ENCODE peak calls at places on chromosomes 4 and X, in five cellular contexts. One of them, this sample, is unnamed.

GRCh38 chrX:40469316-40469715 is 111.5 kb upstream of the ATP6AP2 start:
- DNase-seq in activated gamma-delta T cell treated with anti-CD3 and anti-CD28 coated beads, Interleukin-2, amount 50 U/mL, for 16 hours: no peak
- DNase-seq in caudate nucleus: no peak
- DNase-seq in SK-N-DZ: no peak
- DNase-seq in SHP77: no peak
- DNase-seq in this sample: no peak

GRCh38 chr4:40722576-40723161 is 27.1 kb upstream of the NSUN7 start:
- DNase-seq in SHP77: no peak
- DNase-seq in caudate nucleus: no peak
- DNase-seq in activated gamma-delta T cell treated with anti-CD3 and anti-CD28 coated beads, Interleukin-2, amount 50 U/mL, for 16 hours: no peak
- DNase-seq in SK-N-DZ: no peak
- DNase-seq in this sample: no peak

GRCh38 chrX:153783378-153784013 is 2.7 kb downstream of the SRPK3 start:
- DNase-seq in caudate nucleus: no peak
- DNase-seq in SK-N-DZ: no peak
- DNase-seq in SHP77: no peak
- DNase-seq in activated gamma-delta T cell treated with anti-CD3 and anti-CD28 coated beads, Interleukin-2, amount 50 U/mL, for 16 hours: no peak
- DNase-seq in this sample: no peak

GRCh38 chrX:48937065-48937907 is 18.5 kb upstream of the PIM2 start:
- DNase-seq in caudate nucleus: no peak
- DNase-seq in SHP77: no peak
- DNase-seq in SK-N-DZ: no peak
- DNase-seq in activated gamma-delta T cell treated with anti-CD3 and anti-CD28 coated beads, Interleukin-2, amount 50 U/mL, for 16 hours: peak
- DNase-seq in this sample: no peak

GRCh38 chrX:130144509-130144908 is 21.1 kb downstream of the AIFM1 start:
- DNase-seq in activated gamma-delta T cell treated with anti-CD3 and anti-CD28 coated beads, Interleukin-2, amount 50 U/mL, for 16 hours: no peak
- DNase-seq in SHP77: no peak
- DNase-seq in caudate nucleus: no peak
- DNase-seq in SK-N-DZ: no peak
- DNase-seq in this sample: no peak

GRCh38 chrX:9337056-9337455 is 127.8 kb upstream of the TBL1X start:
- DNase-seq in SHP77: no peak
- DNase-seq in SK-N-DZ: no peak
- DNase-seq in activated gamma-delta T cell treated with anti-CD3 and anti-CD28 coated beads, Interleukin-2, amount 50 U/mL, for 16 hours: no peak
- DNase-seq in caudate nucleus: no peak
- DNase-seq in this sample: no peak

GRCh38 chr4:18422685-18423084 is 401.1 kb upstream of the LCORL start:
- DNase-seq in caudate nucleus: no peak
- DNase-seq in SHP77: no peak
- DNase-seq in activated gamma-delta T cell treated with anti-CD3 and anti-CD28 coated beads, Interleukin-2, amount 50 U/mL, for 16 hours: no peak
- DNase-seq in SK-N-DZ: peak
- DNase-seq in this sample: no peak

GRCh38 chr4:54645830-54646229 is 11.9 kb upstream of the KIT start:
- DNase-seq in caudate nucleus: no peak
- DNase-seq in SK-N-DZ: no peak
- DNase-seq in SHP77: no peak
- DNase-seq in activated gamma-delta T cell treated with anti-CD3 and anti-CD28 coated beads, Interleukin-2, amount 50 U/mL, for 16 hours: no peak
- DNase-seq in this sample: no peak

GRCh38 chr4:184536881-184537248 is 62.5 kb upstream of the IRF2 start:
- DNase-seq in SHP77: no peak
- DNase-seq in caudate nucleus: no peak
- DNase-seq in activated gamma-delta T cell treated with anti-CD3 and anti-CD28 coated beads, Interleukin-2, amount 50 U/mL, for 16 hours: no peak
- DNase-seq in SK-N-DZ: no peak
- DNase-seq in this sample: no peak

GRCh38 chr4:8617486-8618040 is 25.0 kb downstream of the CPZ start:
- DNase-seq in activated gamma-delta T cell treated with anti-CD3 and anti-CD28 coated beads, Interleukin-2, amount 50 U/mL, for 16 hours: no peak
- DNase-seq in SK-N-DZ: no peak
- DNase-seq in caudate nucleus: no peak
- DNase-seq in SHP77: no peak
- DNase-seq in this sample: no peak

GRCh38 chrX:22095306-22095705 is 63.2 kb downstream of the PHEX start:
- DNase-seq in caudate nucleus: no peak
- DNase-seq in SHP77: no peak
- DNase-seq in activated gamma-delta T cell treated with anti-CD3 and anti-CD28 coated beads, Interleukin-2, amount 50 U/mL, for 16 hours: no peak
- DNase-seq in SK-N-DZ: no peak
- DNase-seq in this sample: no peak

This sample was measured in T1000.